ENCODE peak calls at places on chromosome 3, in seven cellular contexts. C, D, M, J, V, S and H are unnamed samples.

GRCh38 chr3:5798809-5799208 is 611.3 kb downstream of the EDEM1 start:
- DNase-seq in D (no peak), C (no peak), J (no peak), S (peak), V (no peak), M (no peak), H (peak)

GRCh38 chr3:114435733-114436132 is 141.9 kb downstream of the TIGIT start:
- DNase-seq in J (peak), C (no peak), V (no peak), S (no peak), M (no peak), D (no peak), H (no peak)

GRCh38 chr3:29693863-29694262 is 413.0 kb downstream of the RBMS3 start:
- DNase-seq in V (peak), S (peak), M (peak), J (peak), C (peak), D (peak), H (peak)

GRCh38 chr3:25547928-25548327 is 116.8 kb downstream of the TOP2B start:
- DNase-seq in M (no peak), D (no peak), C (no peak), V (no peak), S (no peak), J (no peak), H (no peak)

GRCh38 chr3:31973837-31974236 is 7.2 kb downstream of the OSBPL10 start:
- DNase-seq in D (no peak), S (no peak), C (no peak), V (no peak), J (no peak), M (no peak), H (no peak)

GRCh38 chr3:22007376-22007775 is 256.4 kb upstream of the ZNF385D start:
- DNase-seq in J (no peak), V (no peak), D (no peak), S (no peak), M (no peak), C (no peak), H (peak)

GRCh38 chr3:114635878-114636277 is 342.1 kb downstream of the TIGIT start:
- DNase-seq in C (no peak), S (no peak), M (no peak), D (no peak), V (no peak), J (no peak), H (no peak)

GRCh38 chr3:69458798-69459197 is 72.9 kb upstream of the FRMD4B start:
- DNase-seq in M (no peak), V (peak), C (no peak), D (no peak), S (no peak), J (no peak), H (no peak)

GRCh38 chr3:4824948-4825325 is 154.3 kb upstream of the BHLHE40 start:
- DNase-seq in J (peak), V (peak), S (peak), M (no peak), D (no peak), C (no peak), H (no peak)

GRCh38 chr3:7789324-7789723 is 712.3 kb upstream of the LMCD1 start:
- DNase-seq in S (no peak), C (no peak), M (no peak), J (no peak), D (peak), V (no peak), H (no peak)
- H2BK5ac ChIP-seq in S (no peak), C (no peak), M (peak), J (no peak), D (no peak), V (no peak), H (no peak)

GRCh38 chr3:197694251-197694650 is 42.5 kb downstream of the RUBCN start:
- DNase-seq in V (no peak), J (no peak), D (no peak), M (no peak), C (no peak), S (no peak), H (no peak)
- H2BK5ac ChIP-seq in V (no peak), J (no peak), D (no peak), M (no peak), C (no peak), S (no peak), H (no peak)

DNA sequence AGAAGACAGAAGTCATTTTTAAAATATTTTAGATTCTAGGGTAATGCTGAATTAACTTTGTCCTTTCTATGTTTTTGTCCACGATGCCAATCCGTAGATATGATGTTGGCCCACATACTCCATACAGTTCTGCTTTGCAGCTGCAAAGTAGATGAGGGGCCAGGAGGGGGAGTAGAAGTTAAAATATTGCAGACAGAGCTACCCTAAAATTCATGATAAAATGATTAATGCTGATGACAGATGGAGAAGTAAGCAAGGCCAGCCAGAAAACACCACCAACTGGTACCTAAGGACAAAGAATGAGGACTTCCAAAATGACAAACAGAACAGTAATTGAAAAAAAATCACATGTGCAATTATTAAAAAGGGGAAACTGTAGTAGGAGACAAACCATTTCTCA is 756.6 kb upstream of the ARPP21 start:
- DNase-seq in D (no peak), J (no peak), S (no peak), M (no peak), V (peak), C (no peak), H (no peak)
- H2BK5ac ChIP-seq in D (no peak), J (no peak), S (no peak), M (no peak), V (no peak), C (no peak), H (no peak)

DNA sequence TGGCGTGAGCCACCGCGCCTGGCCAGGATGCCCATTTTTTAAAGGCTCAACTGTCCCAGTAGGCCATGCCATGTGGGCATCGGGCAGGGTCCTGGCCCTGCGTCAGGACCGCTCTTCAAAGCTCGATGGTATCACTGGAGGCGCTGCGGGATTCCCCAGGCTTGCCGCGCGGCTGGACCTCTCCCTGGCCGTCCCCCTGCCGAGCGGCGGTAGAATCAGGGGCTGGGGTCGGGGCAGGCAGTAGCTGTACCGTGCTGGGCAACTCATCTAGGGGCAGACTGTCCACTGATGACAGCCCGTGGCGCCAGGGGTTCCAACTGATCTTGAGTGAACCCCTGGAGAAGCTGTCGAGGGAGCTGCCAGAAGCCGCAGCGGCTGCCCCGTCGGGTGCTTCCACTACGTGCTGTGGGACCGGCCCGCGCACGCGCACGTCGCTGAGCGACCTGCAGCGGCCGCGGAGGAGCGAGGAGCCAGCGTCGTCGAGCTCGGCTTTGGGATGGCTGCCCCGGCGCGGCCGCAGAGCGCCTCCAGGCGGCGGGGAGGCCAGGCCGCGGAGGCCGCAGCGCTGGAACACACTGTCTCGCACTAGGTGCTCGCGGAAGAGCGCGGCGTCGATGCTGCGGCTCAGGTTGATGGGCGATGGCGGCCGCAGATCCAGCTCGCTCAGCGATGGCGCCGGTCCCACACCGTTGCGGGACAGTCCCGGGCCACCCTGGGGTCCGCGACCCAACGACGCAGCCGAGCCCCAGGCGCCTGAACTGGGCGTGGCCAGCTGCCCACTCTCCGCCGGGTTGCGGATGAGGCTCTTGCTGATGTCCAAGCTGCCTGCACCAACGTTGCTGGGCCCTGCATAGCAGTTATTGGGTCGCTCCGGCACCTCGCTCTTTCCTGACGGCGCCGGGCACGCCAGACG is 5.8 kb downstream of the PRRT3 start:
- DNase-seq in D (peak), V (peak), C (peak), J (peak), S (peak), M (peak), H (peak)
- H2BK5ac ChIP-seq in D (no peak), V (no peak), C (peak), J (no peak), S (no peak), M (peak), H (no peak)

GRCh38 chr3:193498195-193498594 is 56.5 kb downstream of the ATP13A4 start:
- DNase-seq in C (no peak), M (no peak), S (no peak), V (no peak), D (no peak), J (no peak), H (no peak)
- H2BK5ac ChIP-seq in C (no peak), M (no peak), S (no peak), V (no peak), D (no peak), J (no peak), H (no peak)

GRCh38 chr3:45781271-45781670 is 15.1 kb downstream of the SLC6A20 start:
- DNase-seq in J (no peak), D (no peak), M (no peak), V (no peak), S (no peak), C (no peak), H (no peak)
- H2BK5ac ChIP-seq in J (no peak), D (no peak), M (no peak), V (no peak), S (no peak), C (no peak), H (no peak)

GRCh38 chr3:136621628-136622027 is 130.6 kb downstream of the STAG1 start:
- DNase-seq in J (peak), D (no peak), V (no peak), C (no peak), M (no peak), S (no peak), H (peak)
- H2BK5ac ChIP-seq in J (no peak), D (no peak), V (no peak), C (no peak), M (no peak), S (no peak), H (no peak)

DNA sequence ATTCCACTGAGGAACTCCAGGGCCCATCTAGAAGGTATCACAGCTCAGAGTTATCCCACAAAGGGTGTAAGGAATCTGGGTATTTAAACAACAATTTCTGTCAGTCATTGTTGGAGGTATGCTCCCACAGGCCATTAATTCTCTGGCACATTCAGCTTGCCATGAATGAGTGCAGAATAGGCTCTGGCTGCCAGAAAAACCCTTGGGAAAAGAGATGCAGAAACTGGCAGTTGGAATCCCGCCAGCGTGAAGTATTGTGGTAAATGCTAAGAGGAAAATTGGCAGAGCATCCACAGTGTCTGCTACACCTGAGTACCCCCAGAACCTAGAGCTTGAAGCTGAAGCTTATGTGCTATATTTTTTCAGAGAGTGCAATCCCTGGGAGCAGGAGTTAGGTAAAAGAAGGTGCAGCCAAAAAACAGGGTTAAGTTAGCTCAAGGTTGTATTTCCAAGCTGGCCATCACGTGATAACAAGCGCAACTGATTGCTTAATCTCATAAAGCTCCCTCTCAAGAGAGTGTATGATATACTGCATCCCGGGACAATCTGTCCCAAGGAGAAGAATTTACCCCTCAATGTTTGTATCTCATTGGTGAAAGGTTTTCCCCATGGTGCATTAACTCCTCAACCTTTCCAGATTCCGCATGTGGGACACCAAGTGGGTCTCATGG is 94.2 kb upstream of the ACP3 start:
- DNase-seq in J (no peak), V (no peak), S (no peak), C (peak), M (no peak), D (no peak), H (no peak)
- H2BK5ac ChIP-seq in J (no peak), V (no peak), S (no peak), C (no peak), M (no peak), D (no peak), H (no peak)

GRCh38 chr3:42690766-42691680 is 5.7 kb downstream of the KLHL40 start:
- DNase-seq in S (no peak), D (no peak), M (no peak), J (no peak), C (no peak), V (no peak), H (no peak)

GRCh38 chr3:42692667-42693529 is 7.6 kb downstream of the KLHL40 start:
- DNase-seq in V (no peak), M (no peak), S (no peak), D (no peak), C (no peak), J (no peak), H (no peak)

GRCh38 chr3:42690191-42690590 is 4.9 kb downstream of the KLHL40 start:
- DNase-seq in D (no peak), J (no peak), M (no peak), C (no peak), V (no peak), S (no peak), H (no peak)

GRCh38 chr3:42693530-42693930 is 8.2 kb downstream of the KLHL40 start:
- DNase-seq in S (no peak), V (no peak), D (no peak), C (no peak), J (no peak), M (no peak), H (no peak)

GRCh38 chr3:42691861-42692666 is 6.7 kb downstream of the KLHL40 start:
- DNase-seq in D (no peak), V (no peak), M (no peak), J (no peak), C (no peak), S (no peak), H (no peak)
- H2BK5ac ChIP-seq in D (no peak), V (no peak), M (no peak), J (no peak), C (no peak), S (no peak), H (no peak)